ENCODE peak calls at places on chromosomes 5 and 9, in nine cellular contexts. D, N, Z, F, I, Q, X, E and W are unnamed samples.

GRCh38 chr9:110452227-110452801 is 114.7 kb upstream of the TXNDC8 start:
- DNase-seq in D (no peak), N (no peak), Z (no peak), F (no peak), I (no peak), Q (peak), X (peak), E (no peak), W (no peak)

GRCh38 chr9:107286057-107286456 is 3.0 kb downstream of the RAD23B start:
- DNase-seq in D (no peak), N (no peak), Z (no peak), F (no peak), I (no peak), Q (no peak), X (peak), E (no peak), W (no peak)

GRCh38 chr5:54515634-54516033 is 1.9 kb upstream of the SNX18 start:
- DNase-seq in D (no peak), N (no peak), Z (no peak), F (no peak), I (no peak), Q (no peak), X (no peak), E (no peak), W (no peak)

GRCh38 chr5:122896598-122897282 is 51.3 kb downstream of the SNX24 start:
- DNase-seq in D (no peak), N (no peak), Z (no peak), F (no peak), I (no peak), Q (peak), X (peak), E (no peak), W (no peak)

GRCh38 chr5:69167488-69167845 is 517 bp downstream of the CCNB1 start:
- DNase-seq in D (no peak), N (no peak), Z (no peak), F (no peak), I (no peak), Q (peak), X (no peak), E (no peak), W (peak)

GRCh38 chr5:54514841-54515432 is 2.6 kb upstream of the SNX18 start:
- DNase-seq in D (no peak), N (no peak), Z (no peak), F (no peak), I (no peak), Q (peak), X (no peak), E (no peak), W (no peak)

GRCh38 chr9:8020161-8020560 is 220.6 kb upstream of the DMAC1 start:
- DNase-seq in D (no peak), N (no peak), Z (no peak), F (no peak), I (no peak), Q (no peak), X (no peak), E (no peak), W (no peak)

GRCh38 chr5:53067641-53068040 is 41.9 kb downstream of the MOCS2 start:
- DNase-seq in D (no peak), N (no peak), Z (no peak), F (no peak), I (no peak), Q (peak), X (peak), E (no peak), W (no peak)

GRCh38 chr5:175340180-175340579 is 103.8 kb downstream of the DRD1 start:
- DNase-seq in D (no peak), N (no peak), Z (no peak), F (no peak), I (no peak), Q (no peak), X (no peak), E (no peak), W (no peak)

GRCh38 chr9:2411459-2412215 is 209.9 kb upstream of the VLDLR start:
- DNase-seq in D (no peak), N (no peak), Z (no peak), F (no peak), I (no peak), Q (peak), X (peak), E (no peak), W (no peak)

GRCh38 chr5:60668715-60669304 is 31.2 kb downstream of the DEPDC1B start:
- DNase-seq in D (no peak), N (no peak), Z (no peak), F (no peak), I (no peak), Q (peak), X (peak), E (no peak), W (peak)

GRCh38 chr5:61409568-61409967 is 77.5 kb downstream of the ZSWIM6 start:
- DNase-seq in D (no peak), N (no peak), Z (no peak), F (no peak), I (no peak), Q (peak), X (peak), E (no peak), W (no peak)

GRCh38 chr5:97142521-97143254 is at the start of gene LIX1:
- DNase-seq in D (no peak), N (no peak), Z (peak), F (no peak), I (no peak), Q (peak), X (peak), E (no peak), W (peak)

GRCh38 chr9:130578865-130579737 is at the start of gene FUBP3:
- DNase-seq in D (peak), N (peak), Z (peak), F (peak), I (peak), Q (peak), X (peak), E (peak), W (peak)

GRCh38 chr5:172412724-172413260 is 41.5 kb downstream of the SH3PXD2B start:
- DNase-seq in D (peak), N (no peak), Z (peak), F (peak), I (peak), Q (peak), X (peak), E (no peak), W (no peak)

GRCh38 chr9:74078647-74079046 is 418.5 kb upstream of the RORB start:
- DNase-seq in D (no peak), N (no peak), Z (no peak), F (no peak), I (no peak), Q (peak), X (peak), E (no peak), W (no peak)

GRCh38 chr5:88396635-88397285 is 128.1 kb upstream of the TMEM161B start:
- DNase-seq in D (no peak), N (no peak), Z (no peak), F (no peak), I (no peak), Q (peak), X (no peak), E (no peak), W (no peak)

GRCh38 chr9:104280216-104280585 is 186.1 kb downstream of the SMC2 start:
- DNase-seq in D (no peak), N (no peak), Z (no peak), F (no peak), I (no peak), Q (no peak), X (peak), E (no peak), W (no peak)

GRCh38 chr5:100430268-100430900 is 104.8 kb upstream of the FAM174A start:
- DNase-seq in D (peak), N (no peak), Z (peak), F (peak), I (peak), Q (peak), X (peak), E (peak), W (peak)

GRCh38 chr5:173765030-173765644 is 123.0 kb upstream of the CPEB4 start:
- DNase-seq in D (no peak), N (no peak), Z (no peak), F (no peak), I (no peak), Q (no peak), X (no peak), E (no peak), W (no peak)

GRCh38 chr9:131609116-131609830 is 64.0 kb downstream of the PRRT1B start:
- DNase-seq in D (peak), N (no peak), Z (no peak), F (no peak), I (peak), Q (peak), X (peak), E (no peak), W (no peak)

GRCh38 chr5:39566891-39567290 is 142.1 kb upstream of the DAB2 start:
- DNase-seq in D (no peak), N (no peak), Z (no peak), F (no peak), I (no peak), Q (no peak), X (peak), E (no peak), W (no peak)

GRCh38 chr9:942805-943580 is 33.5 kb upstream of the DMRT3 start:
- DNase-seq in D (no peak), N (no peak), Z (no peak), F (no peak), I (no peak), Q (no peak), X (no peak), E (no peak), W (no peak)

GRCh38 chr9:136363606-136364368 is at the start of gene DNLZ:
- DNase-seq in D (peak), N (no peak), Z (peak), F (peak), I (peak), Q (peak), X (peak), E (peak), W (peak)

GRCh38 chr5:151870820-151871219 is 53.8 kb downstream of the GLRA1 start:
- DNase-seq in D (no peak), N (no peak), Z (no peak), F (no peak), I (no peak), Q (peak), X (no peak), E (no peak), W (no peak)

GRCh38 chr5:181280251-181280762 is 19.4 kb upstream of the TRIM52 start:
- DNase-seq in D (no peak), N (no peak), Z (no peak), F (no peak), I (no peak), Q (no peak), X (no peak), E (no peak), W (no peak)

GRCh38 chr5:150653145-150653761 is 7.8 kb upstream of the MYOZ3 start:
- DNase-seq in D (no peak), N (no peak), Z (no peak), F (no peak), I (peak), Q (peak), X (peak), E (no peak), W (no peak)
- TF ChIP-seq CTCF in D (peak), N (no peak), Z (no peak), F (no peak), I (no peak), Q (peak), X (peak), E (no peak), W (no peak)

GRCh38 chr9:90611568-90611967 is 31.1 kb downstream of the DIRAS2 start:
- DNase-seq in D (no peak), N (no peak), Z (no peak), F (no peak), I (no peak), Q (no peak), X (no peak), E (no peak), W (no peak)

GRCh38 chr9:90611121-90611520 is 31.5 kb downstream of the DIRAS2 start:
- DNase-seq in D (no peak), N (no peak), Z (no peak), F (no peak), I (no peak), Q (no peak), X (no peak), E (no peak), W (no peak)

GRCh38 chr9:90612957-90613356 is 29.7 kb downstream of the DIRAS2 start:
- DNase-seq in D (no peak), N (no peak), Z (no peak), F (no peak), I (no peak), Q (no peak), X (no peak), E (no peak), W (no peak)

GRCh38 chr9:90608141-90608540 is 34.5 kb downstream of the DIRAS2 start:
- DNase-seq in D (no peak), N (no peak), Z (no peak), F (no peak), I (no peak), Q (no peak), X (no peak), E (no peak), W (no peak)

GRCh38 chr9:90607701-90608122 is 34.9 kb downstream of the DIRAS2 start:
- DNase-seq in D (no peak), N (no peak), Z (no peak), F (no peak), I (no peak), Q (no peak), X (no peak), E (no peak), W (no peak)
- TF ChIP-seq CTCF in D (no peak), N (no peak), Z (no peak), F (no peak), I (no peak), Q (no peak), X (no peak), E (no peak), W (no peak)

GRCh38 chr9:36136277-36136893 is at the start of gene GLIPR2:
- DNase-seq in D (peak), N (no peak), Z (peak), F (peak), I (peak), Q (peak), X (peak), E (peak), W (peak)
- TF ChIP-seq CTCF in D (no peak), N (peak), Z (no peak), F (no peak), I (no peak), Q (no peak), X (no peak), E (peak), W (no peak)

GRCh38 chr9:100396769-100397168 is 30.2 kb upstream of the MSANTD3 start:
- DNase-seq in D (no peak), N (no peak), Z (no peak), F (no peak), I (no peak), Q (no peak), X (no peak), E (no peak), W (no peak)
- TF ChIP-seq CTCF in D (no peak), N (no peak), Z (no peak), F (no peak), I (no peak), Q (no peak), X (no peak), E (no peak), W (no peak)

DNA sequence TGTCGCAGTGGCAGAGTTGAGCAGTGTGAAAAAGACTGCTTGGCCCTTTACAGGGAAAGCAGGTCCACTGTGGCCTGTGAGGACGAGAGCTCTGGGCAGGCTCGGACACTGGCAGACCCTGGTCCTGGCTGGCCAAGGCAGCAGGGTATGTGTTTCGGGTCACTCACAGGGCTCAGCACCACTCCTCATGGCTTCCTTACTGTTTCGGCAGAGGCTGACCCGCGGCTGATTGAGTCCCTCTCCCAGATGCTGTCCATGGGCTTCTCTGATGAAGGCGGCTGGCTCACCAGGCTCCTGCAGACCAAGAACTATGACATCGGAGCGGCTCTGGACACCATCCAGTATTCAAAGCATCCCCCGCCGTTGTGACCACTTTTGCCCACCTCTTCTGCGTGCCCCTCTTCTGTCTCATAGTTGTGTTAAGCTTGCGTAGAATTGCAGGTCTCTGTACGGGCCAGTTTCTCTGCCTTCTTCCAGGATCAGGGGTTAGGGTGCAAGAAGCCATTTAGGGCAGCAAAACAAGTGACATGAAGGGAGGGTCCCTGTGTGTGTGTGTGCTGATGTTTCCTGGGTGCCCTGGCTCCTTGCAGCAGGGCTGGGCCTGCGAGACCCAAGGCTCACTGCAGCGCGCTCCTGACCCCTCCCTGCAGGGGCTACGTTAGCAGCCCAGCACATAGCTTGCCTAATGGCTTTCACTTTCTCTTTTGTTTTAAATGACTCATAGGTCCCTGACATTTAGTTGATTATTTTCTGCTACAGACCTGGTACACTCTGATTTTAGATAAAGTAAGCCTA is 15.7 kb downstream of the SQSTM1 start:
- DNase-seq in D (peak), N (no peak), Z (no peak), F (no peak), I (no peak), Q (peak), X (peak), E (peak), W (peak)
- TF ChIP-seq CTCF in D (no peak), N (no peak), Z (no peak), F (no peak), I (no peak), Q (peak), X (no peak), E (no peak), W (no peak)

GRCh38 chr5:23352437-23352836 is 155.0 kb upstream of the PRDM9 start:
- DNase-seq in D (no peak), N (peak), Z (no peak), F (no peak), I (no peak), Q (no peak), X (peak), E (no peak), W (no peak)
- TF ChIP-seq CTCF in D (no peak), N (peak), Z (no peak), F (no peak), I (peak), Q (no peak), X (no peak), E (no peak), W (no peak)

DNA sequence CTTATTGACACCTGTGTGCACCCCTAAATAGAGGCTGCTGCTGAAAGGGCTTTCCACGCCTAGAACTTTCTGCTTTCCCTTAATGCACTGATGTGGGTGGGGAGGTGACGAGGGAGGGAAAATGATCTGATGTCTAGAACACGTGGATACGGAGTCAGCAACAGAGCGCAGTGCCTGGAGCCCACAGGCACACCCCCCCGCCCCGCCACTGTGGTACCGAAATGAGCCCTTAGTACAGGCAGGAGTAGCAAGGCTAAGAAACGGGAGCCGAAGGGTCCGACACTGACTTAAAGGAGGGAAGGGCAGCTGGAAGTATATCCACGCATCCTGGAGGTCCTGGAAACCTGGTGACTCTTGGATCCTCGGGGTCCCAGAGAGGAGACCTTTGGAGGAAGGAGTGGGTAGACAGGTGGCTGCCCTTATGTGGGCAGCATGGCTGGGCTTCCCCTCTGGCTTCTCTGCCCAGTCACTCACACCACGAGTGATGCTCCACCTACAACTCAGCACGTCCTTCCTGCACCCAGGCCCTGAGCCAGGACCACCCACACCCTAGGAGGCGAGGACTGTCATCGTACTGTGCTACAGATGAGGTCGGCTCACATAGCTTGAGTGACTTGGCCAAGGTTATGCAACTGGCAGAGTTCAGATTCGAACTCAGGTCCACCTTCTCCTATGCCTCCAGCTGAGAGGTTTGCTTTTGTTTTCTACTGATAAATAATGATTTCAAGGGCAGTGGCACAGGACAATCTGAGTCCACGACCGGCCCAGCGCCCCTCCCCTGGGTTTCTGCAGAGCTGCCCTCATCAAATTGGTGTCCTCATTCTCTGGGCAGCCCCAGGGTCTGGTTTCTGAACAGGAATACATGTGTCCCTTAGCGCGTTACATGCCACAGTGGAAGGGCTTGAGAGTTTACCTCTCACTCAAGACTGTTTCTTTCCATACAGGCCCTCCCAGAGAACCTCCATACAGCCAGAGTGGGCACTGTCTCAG is 4.7 kb upstream of the VAV2 start:
- DNase-seq in D (no peak), N (no peak), Z (no peak), F (peak), I (no peak), Q (no peak), X (peak), E (no peak), W (no peak)
- TF ChIP-seq CTCF in D (no peak), N (no peak), Z (no peak), F (no peak), I (no peak), Q (no peak), X (no peak), E (no peak), W (no peak)

GRCh38 chr9:16033253-16033652 is 480.4 kb downstream of the CCDC171 start:
- DNase-seq in D (no peak), N (no peak), Z (no peak), F (no peak), I (no peak), Q (no peak), X (no peak), E (no peak), W (no peak)

GRCh38 chr9:16031486-16031885 is 478.6 kb downstream of the CCDC171 start:
- DNase-seq in D (no peak), N (no peak), Z (no peak), F (no peak), I (no peak), Q (peak), X (no peak), E (no peak), W (no peak)

GRCh38 chr9:16033921-16034320 is 481.1 kb downstream of the CCDC171 start:
- DNase-seq in D (no peak), N (no peak), Z (no peak), F (no peak), I (no peak), Q (no peak), X (no peak), E (no peak), W (no peak)

GRCh38 chr9:16031971-16032370 is 479.1 kb downstream of the CCDC171 start:
- DNase-seq in D (no peak), N (no peak), Z (no peak), F (no peak), I (no peak), Q (peak), X (peak), E (no peak), W (no peak)

DNA sequence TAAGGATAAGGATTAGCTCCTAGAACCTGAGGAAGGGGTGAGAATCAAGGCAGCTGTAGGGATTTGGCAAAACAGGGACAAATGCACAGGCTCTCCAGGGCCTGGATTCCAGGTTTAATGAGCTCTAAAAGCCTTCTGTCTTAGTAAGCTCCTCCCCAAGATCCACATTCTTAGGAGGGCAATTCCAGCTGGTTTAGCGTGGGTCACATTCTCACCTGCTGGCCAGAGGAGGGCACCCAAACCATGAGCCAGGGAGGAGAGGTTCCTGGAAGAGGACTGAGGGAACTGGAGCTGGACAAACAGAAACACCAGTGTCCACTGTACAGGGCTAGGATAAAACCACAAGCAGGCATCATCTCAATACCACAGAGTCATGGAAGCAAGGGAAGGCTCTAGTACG is 480.0 kb downstream of the CCDC171 start:
- DNase-seq in D (no peak), N (no peak), Z (no peak), F (no peak), I (no peak), Q (peak), X (peak), E (no peak), W (no peak)
- TF ChIP-seq CTCF in D (no peak), N (peak), Z (no peak), F (no peak), I (no peak), Q (peak), X (peak), E (no peak), W (no peak)

GRCh38 chr5:51679286-51679685 is 296.0 kb downstream of the ISL1 start:
- DNase-seq in D (no peak), N (no peak), Z (no peak), F (no peak), I (no peak), Q (no peak), X (no peak), E (no peak), W (no peak)

GRCh38 chr5:51685399-51685798 is 302.2 kb downstream of the ISL1 start:
- DNase-seq in D (no peak), N (no peak), Z (no peak), F (no peak), I (no peak), Q (no peak), X (no peak), E (no peak), W (no peak)

GRCh38 chr5:51684794-51685355 is 301.6 kb downstream of the ISL1 start:
- DNase-seq in D (no peak), N (no peak), Z (no peak), F (no peak), I (no peak), Q (no peak), X (no peak), E (no peak), W (no peak)
- TF ChIP-seq CTCF in D (no peak), N (no peak), Z (no peak), F (no peak), I (no peak), Q (peak), X (no peak), E (no peak), W (no peak)